ENCODE peak calls at places on chromosomes 1 and 21, in five cellular contexts. P, E, G, Y and L are unnamed samples.

GRCh38 chr1:109538827-109539555 is 681 bp upstream of the GPR61 start:
- DNase-seq in P (no peak), Y (no peak), G (no peak), E (no peak), L (no peak)

GRCh38 chr1:216723274-216723780 is at the start of gene ESRRG:
- DNase-seq in E (no peak), P (peak; percentile 38), Y (peak; percentile 43), G (no peak), L (peak; percentile 13)

GRCh38 chr1:58823481-58824010 is 39.7 kb upstream of the JUN start:
- DNase-seq in E (no peak), G (no peak), Y (no peak), P (peak; percentile 94), L (peak; percentile 92)

GRCh38 chr1:6544831-6545230 is 9.5 kb downstream of the NOL9 start:
- DNase-seq in Y (no peak), G (no peak), E (no peak), P (peak; percentile 88), L (peak; percentile 84)

GRCh38 chr1:221284028-221284427 is 404.8 kb downstream of the HLX start:
- DNase-seq in G (no peak), Y (no peak), E (no peak), P (peak; percentile 94), L (peak; percentile 93)

GRCh38 chr1:110627763-110628162 is 21.6 kb upstream of the KCNA2 start:
- DNase-seq in E (no peak), P (no peak), G (no peak), Y (no peak), L (no peak)

GRCh38 chr1:206114692-206115430 is 2.3 kb downstream of the AVPR1B start:
- DNase-seq in Y (no peak), G (no peak), E (no peak), P (peak; percentile 35), L (peak; percentile 12)

GRCh38 chr1:31609512-31609911 is 8.0 kb upstream of the HCRTR1 start:
- DNase-seq in E (no peak), P (no peak), Y (no peak), G (no peak), L (no peak)

GRCh38 chr1:224090116-224090515 is 23.8 kb upstream of the FBXO28 start:
- DNase-seq in P (no peak), E (no peak), Y (no peak), G (no peak), L (no peak)

GRCh38 chr1:245986404-245987221 is 520.5 kb downstream of the SMYD3 start:
- DNase-seq in G (no peak), Y (peak; percentile 44), E (no peak), P (peak; percentile 89), L (peak; percentile 85)

GRCh38 chr21:35940074-35940927 is 120.0 kb downstream of the SETD4 start:
- DNase-seq in E (no peak), P (peak; percentile 73), Y (peak; percentile 35), G (no peak), L (peak; percentile 60)

GRCh38 chr1:37944091-37944763 is 2.6 kb downstream of the INPP5B start:
- DNase-seq in Y (no peak), E (no peak), P (peak; percentile 73), G (no peak), L (peak; percentile 65)

GRCh38 chr1:44676484-44677200 is 2.1 kb downstream of the ARMH1 start:
- DNase-seq in P (peak; percentile 56), E (no peak), G (no peak), Y (no peak), L (peak; percentile 37)

GRCh38 chr1:51636765-51637522 is 20.1 kb downstream of the OSBPL9 start:
- DNase-seq in P (peak; percentile 90), G (no peak), Y (peak; percentile 33), E (no peak), L (peak; percentile 87)

GRCh38 chr1:96236156-96236739 is 485.3 kb upstream of the PTBP2 start:
- DNase-seq in E (no peak), Y (peak; percentile 8), P (peak; percentile 56), G (no peak), L (peak; percentile 45)

GRCh38 chr1:185317886-185318310 is 855 bp upstream of the IVNS1ABP start:
- DNase-seq in P (peak; percentile 13), E (peak; percentile 21), G (no peak), Y (peak; percentile 47), L (no peak)

GRCh38 chr1:10941891-10942541 is 70.4 kb upstream of the TARDBP start:
- DNase-seq in E (no peak), P (peak; percentile 9), Y (peak; percentile 70), G (peak; percentile 64), L (no peak)

GRCh38 chr1:39992229-39992628 is 37.3 kb downstream of the MFSD2A start:
- DNase-seq in P (peak; percentile 26), Y (no peak), G (no peak), E (no peak), L (peak; percentile 29)

GRCh38 chr21:41726970-41727783 is 39.7 kb downstream of the RIPK4 start:
- DNase-seq in Y (no peak), P (peak; percentile 80), G (no peak), E (no peak), L (peak; percentile 73)

GRCh38 chr1:10638559-10639300 is 157.7 kb downstream of the CASZ1 start:
- DNase-seq in E (no peak), G (no peak), Y (no peak), P (no peak), L (no peak)

GRCh38 chr1:91900538-91900937 is 14.6 kb upstream of the TGFBR3 start:
- DNase-seq in E (no peak), Y (no peak), G (no peak), P (peak; percentile 95), L (peak; percentile 94)

GRCh38 chr1:2050482-2050792 is 226 bp downstream of the PRKCZ start:
- DNase-seq in P (no peak), G (no peak), Y (no peak), E (no peak), L (no peak)

GRCh38 chr1:247905899-247906503 is 10.6 kb downstream of the OR2W3 start:
- DNase-seq in Y (no peak), E (no peak), P (no peak), G (no peak), L (no peak)

GRCh38 chr1:247904122-247904521 is 8.7 kb downstream of the OR2W3 start:
- DNase-seq in P (no peak), Y (no peak), E (no peak), G (no peak), L (no peak)

GRCh38 chr1:247906504-247907047 is 11.2 kb downstream of the OR2W3 start:
- DNase-seq in G (no peak), Y (peak; percentile 25), E (no peak), P (peak; percentile 45), L (peak; percentile 28)

GRCh38 chr1:247908761-247909160 is 11.3 kb upstream of the OR2T8 start:
- DNase-seq in P (no peak), Y (no peak), E (no peak), G (no peak), L (no peak)

GRCh38 chr1:247905181-247905580 is 9.8 kb downstream of the OR2W3 start:
- DNase-seq in G (no peak), Y (no peak), E (no peak), P (no peak), L (no peak)
- H3K9me3 ChIP-seq in G (no peaks in the 10 kb centered on the region), Y (no peaks in the 10 kb centered on the region), E (no peaks in the 10 kb centered on the region), P (no peaks in the 10 kb centered on the region), L (no peaks in the 10 kb centered on the region)

GRCh38 chr1:84363622-84364021 is 34.7 kb upstream of the DNASE2B start:
- DNase-seq in P (no peak), G (no peak), E (no peak), Y (no peak), L (no peak)
- H3K27ac ChIP-seq in P (no peak overlapping the region), G (no peak overlapping the region), E (peak overlapping the region; percentile 40), Y (no peak overlapping the region), L (no peak overlapping the region)

GRCh38 chr1:35564884-35565741 is 7.5 kb downstream of the NCDN start:
- DNase-seq in E (no peak), G (no peak), Y (no peak), P (no peak), L (no peak)
- TF ChIP-seq CTCF in E (no peak), G (peak; percentile 42), Y (no peak), P (no peak), L (no peak)

DNA sequence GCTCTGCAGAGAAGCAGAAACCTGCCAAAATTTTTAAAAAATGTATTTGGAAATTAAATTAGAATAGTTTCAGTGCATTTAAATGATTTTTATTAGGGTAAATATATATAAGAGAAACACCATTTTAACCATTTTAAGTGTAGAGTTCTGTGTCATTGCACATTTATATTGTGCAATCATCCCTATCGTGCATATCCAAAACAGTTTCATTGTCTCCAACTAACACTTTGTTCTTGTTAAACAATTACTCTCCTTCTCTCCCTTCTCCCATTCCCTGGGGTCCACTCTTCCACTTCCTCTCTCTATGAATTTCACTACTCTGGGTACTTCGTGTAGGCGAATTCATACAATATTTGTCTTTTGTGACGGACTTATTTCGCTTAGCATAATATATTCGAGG is 6.0 kb upstream of the OR2L8 start:
- DNase-seq in E (no peak), P (no peak), Y (no peak), G (no peak), L (no peak)
- H3K9me3 ChIP-seq in E (no peaks in the 10 kb centered on the region), P (no peaks in the 10 kb centered on the region), Y (no peaks in the 10 kb centered on the region), G (no peaks in the 10 kb centered on the region), L (peaks cover 3% of the 10 kb centered on the region)

DNA sequence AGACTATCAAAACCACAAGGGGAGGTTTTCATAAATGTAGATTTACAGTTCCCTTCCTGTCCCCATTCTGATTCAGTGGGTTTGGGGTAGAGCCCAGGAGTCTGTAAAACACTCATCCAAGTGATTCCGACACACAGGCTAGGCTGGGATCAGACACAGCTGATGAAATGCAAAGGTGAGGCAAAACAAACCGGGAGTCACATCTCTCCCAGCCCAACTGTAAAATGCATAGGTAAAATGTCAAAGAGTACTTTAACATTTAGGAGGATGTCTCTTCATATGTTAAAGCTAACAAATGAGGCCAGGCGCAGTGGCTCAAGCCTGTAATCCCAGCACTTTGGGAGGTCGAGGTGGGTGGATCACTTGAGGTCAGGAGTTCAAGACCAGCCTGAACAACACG is 45.0 kb downstream of the ZNF281 start:
- DNase-seq in P (peak; percentile 77), G (no peak), E (no peak), Y (no peak), L (peak; percentile 68)
- H3K27ac ChIP-seq in P (no peak overlapping the region), G (no peak overlapping the region), E (no peak overlapping the region), Y (no peak overlapping the region), L (peak overlapping the region; percentile 11)

GRCh38 chr1:25837253-25837875 is 17.6 kb downstream of the MTFR1L start:
- DNase-seq in E (no peak), Y (no peak), G (no peak), P (no peak), L (no peak)
- TF ChIP-seq CTCF in E (peak; percentile 25), Y (no peak), G (peak; percentile 42), P (peak; percentile 43), L (peak; percentile 38)

GRCh38 chr1:238404506-238404905 is 513.8 kb upstream of the ZP4 start:
- DNase-seq in E (no peak), Y (no peak), G (no peak), P (peak; percentile 84), L (peak; percentile 81)
- H3K9me3 ChIP-seq in E (no peaks in the 10 kb centered on the region), Y (no peaks in the 10 kb centered on the region), G (no peaks in the 10 kb centered on the region), P (no peaks in the 10 kb centered on the region), L (no peaks in the 10 kb centered on the region)